ENCODE peak calls at places on chromosomes 6 and 20, in nine cellular contexts. F, X, K, E, I, D, W, V and U are unnamed samples.
A peak's percentile ranks its signal among the peaks of the same experiment; 100 is the strongest.

GRCh38 chr6:144606041-144606440 is 320.9 kb downstream of the UTRN start:
- DNase-seq in F (no peak), X (no peak), K (no peak), E (no peak), I (no peak), D (no peak), W (no peak), V (no peak), U (no peak)

GRCh38 chr20:25538838-25539665 is 46.3 kb downstream of the NINL start:
- DNase-seq in F (peak; percentile 23), X (no peak), K (peak; percentile 42), E (no peak), I (no peak), D (no peak), W (no peak), V (no peak), U (no peak)

GRCh38 chr20:41497186-41497895 is 120.8 kb downstream of the CHD6 start:
- DNase-seq in F (no peak), X (peak; percentile 64), K (no peak), E (no peak), I (no peak), D (no peak), W (no peak), V (peak; percentile 39), U (peak; percentile 52)

GRCh38 chr6:21653902-21654301 is 60.4 kb downstream of the SOX4 start:
- DNase-seq in F (no peak), X (no peak), K (no peak), E (no peak), I (no peak), D (no peak), W (no peak), V (no peak), U (no peak)

GRCh38 chr6:94272327-94272726 is 853.0 kb upstream of the EPHA7 start:
- DNase-seq in F (no peak), X (no peak), K (no peak), E (no peak), I (no peak), D (no peak), W (no peak), V (no peak), U (no peak)

GRCh38 chr6:36610041-36610440 is 15.9 kb downstream of the SRSF3 start:
- DNase-seq in F (no peak), X (no peak), K (no peak), E (no peak), I (no peak), D (no peak), W (peak; percentile 12), V (no peak), U (no peak)

GRCh38 chr20:53852025-53852424 is 218.4 kb downstream of the BCAS1 start:
- DNase-seq in F (no peak), X (no peak), K (no peak), E (no peak), I (no peak), D (no peak), W (no peak), V (no peak), U (no peak)

GRCh38 chr6:82408952-82409421 is 45.4 kb downstream of the TPBG start:
- DNase-seq in F (no peak), X (peak; percentile 58), K (no peak), E (peak; percentile 53), I (no peak), D (no peak), W (no peak), V (peak; percentile 84), U (peak; percentile 53)

GRCh38 chr6:15297895-15298590 is 52.2 kb downstream of the JARID2 start:
- DNase-seq in F (no peak), X (peak; percentile 57), K (no peak), E (no peak), I (no peak), D (no peak), W (no peak), V (no peak), U (no peak)

GRCh38 chr6:15293674-15294073 is 47.8 kb downstream of the JARID2 start:
- DNase-seq in F (no peak), X (no peak), K (no peak), E (no peak), I (no peak), D (no peak), W (no peak), V (no peak), U (no peak)

GRCh38 chr6:15299430-15300131 is 53.7 kb downstream of the JARID2 start:
- DNase-seq in F (no peak), X (no peak), K (peak; percentile 87), E (no peak), I (peak; percentile 80), D (no peak), W (peak; percentile 34), V (peak; percentile 49), U (no peak)

GRCh38 chr6:15296249-15296648 is 50.4 kb downstream of the JARID2 start:
- DNase-seq in F (no peak), X (no peak), K (no peak), E (no peak), I (no peak), D (no peak), W (no peak), V (no peak), U (no peak)

DNA sequence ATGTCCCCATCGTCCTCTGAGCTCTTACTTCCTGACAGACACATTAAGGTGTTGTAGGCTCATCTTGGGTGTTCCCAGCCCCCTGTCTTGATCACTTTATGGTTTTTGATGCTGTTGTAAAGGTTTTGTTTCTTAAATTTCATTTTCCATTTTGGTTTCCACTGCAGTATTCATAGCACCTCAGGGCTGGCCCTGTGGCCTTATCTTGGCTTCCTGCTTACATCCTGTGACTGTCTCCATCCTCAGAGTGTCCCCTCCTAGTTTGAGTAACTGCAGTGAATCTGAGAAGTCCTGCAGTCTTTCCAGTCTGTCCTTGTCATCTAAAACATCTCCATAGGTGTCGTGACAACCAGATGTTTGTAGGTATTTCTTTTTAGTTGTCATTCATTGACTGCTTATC is 50.9 kb downstream of the JARID2 start:
- DNase-seq in F (no peak), X (no peak), K (peak; percentile 69), E (no peak), I (no peak), D (no peak), W (no peak), V (no peak), U (no peak)
- H3K4me3 ChIP-seq in F (no peak overlapping the region), X (no peak overlapping the region), K (no peak overlapping the region), E (no peak overlapping the region), I (no peak overlapping the region), D (no peak overlapping the region), W (no peak overlapping the region), V (no peak overlapping the region), U (no peak overlapping the region)

DNA sequence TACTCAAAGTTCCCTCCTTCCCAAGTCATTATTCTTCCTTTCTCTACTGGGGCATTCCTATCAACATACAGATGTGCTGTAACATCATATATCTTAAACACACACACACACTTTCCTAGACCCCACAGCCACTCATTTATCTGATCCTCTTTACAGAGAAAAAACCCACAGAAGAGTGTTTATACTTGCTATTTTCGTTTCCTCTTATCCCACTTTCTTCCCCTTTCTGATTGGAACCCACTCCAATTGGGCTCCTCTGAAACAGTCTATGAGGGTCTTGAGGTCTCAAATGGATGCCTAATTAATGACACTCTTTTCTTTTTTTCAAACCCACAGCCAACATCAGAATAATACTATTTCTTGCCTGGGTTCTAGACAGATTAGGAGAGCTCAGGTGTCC is 65.7 kb downstream of the CRYBG1 start:
- DNase-seq in F (no peak), X (no peak), K (no peak), E (no peak), I (no peak), D (no peak), W (no peak), V (no peak), U (no peak)
- H3K4me3 ChIP-seq in F (no peak overlapping the region), X (no peak overlapping the region), K (no peak overlapping the region), E (no peak overlapping the region), I (no peak overlapping the region), D (no peak overlapping the region), W (no peak overlapping the region), V (no peak overlapping the region), U (no peak overlapping the region)

GRCh38 chr6:167093406-167093921 is 29.4 kb upstream of the CCR6 start:
- DNase-seq in F (no peak), X (no peak), K (no peak), E (no peak), I (peak; percentile 65), D (no peak), W (no peak), V (no peak), U (no peak)

GRCh38 chr6:167094436-167094819 is 28.5 kb upstream of the CCR6 start:
- DNase-seq in F (no peak), X (no peak), K (no peak), E (no peak), I (no peak), D (no peak), W (no peak), V (no peak), U (no peak)

GRCh38 chr6:167093922-167094432 is 28.9 kb upstream of the CCR6 start:
- DNase-seq in F (no peak), X (no peak), K (peak; percentile 80), E (no peak), I (peak; percentile 88), D (no peak), W (no peak), V (no peak), U (no peak)

GRCh38 chr6:167095888-167096287 is 27.0 kb upstream of the CCR6 start:
- DNase-seq in F (no peak), X (no peak), K (no peak), E (no peak), I (no peak), D (no peak), W (no peak), V (no peak), U (no peak)

DNA sequence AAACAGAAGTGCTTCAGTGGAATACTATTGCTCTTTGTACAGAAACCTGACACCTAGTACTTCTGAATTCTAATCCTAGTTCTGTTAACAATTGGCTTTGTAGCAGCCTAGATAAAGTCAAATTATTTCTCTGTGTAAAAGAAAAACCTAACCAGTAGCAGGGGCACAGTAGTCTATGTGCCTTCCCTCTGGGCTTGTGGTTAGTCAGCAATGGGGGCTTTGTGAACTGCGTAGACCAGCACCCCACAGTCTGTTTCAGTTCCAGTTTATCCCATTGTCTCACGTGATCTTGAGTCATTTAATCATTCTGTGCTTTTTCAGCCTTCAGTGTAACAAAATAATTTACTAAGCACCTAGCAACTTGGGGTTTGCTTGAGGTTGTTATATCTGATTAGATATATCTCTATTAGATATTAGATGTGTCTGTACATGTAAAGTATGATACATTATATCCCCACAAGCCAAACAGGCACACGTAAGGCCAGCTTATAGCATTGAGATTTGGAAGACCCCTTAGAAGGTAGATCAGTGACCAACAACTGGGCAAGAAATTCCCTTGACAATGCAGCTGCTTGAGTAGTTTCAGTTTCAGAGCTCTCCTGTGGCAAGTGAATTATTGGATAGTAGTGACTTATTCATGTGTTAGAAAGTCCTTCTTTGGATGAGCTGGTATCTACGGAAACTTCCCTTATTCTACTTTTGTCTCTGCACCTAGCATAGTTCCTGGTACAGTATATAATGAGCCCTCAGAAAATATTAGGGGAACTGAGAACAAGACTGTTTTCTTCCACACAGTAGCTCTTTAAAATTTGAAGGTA is 27.9 kb upstream of the CCR6 start:
- DNase-seq in F (no peak), X (no peak), K (peak; percentile 89), E (no peak), I (peak; percentile 76), D (no peak), W (no peak), V (no peak), U (no peak)
- H3K4me3 ChIP-seq in F (no peak overlapping the region), X (no peak overlapping the region), K (peak overlapping the region; percentile 61), E (no peak overlapping the region), I (peak overlapping the region; percentile 73), D (no peak overlapping the region), W (no peak overlapping the region), V (no peak overlapping the region), U (no peak overlapping the region)

DNA sequence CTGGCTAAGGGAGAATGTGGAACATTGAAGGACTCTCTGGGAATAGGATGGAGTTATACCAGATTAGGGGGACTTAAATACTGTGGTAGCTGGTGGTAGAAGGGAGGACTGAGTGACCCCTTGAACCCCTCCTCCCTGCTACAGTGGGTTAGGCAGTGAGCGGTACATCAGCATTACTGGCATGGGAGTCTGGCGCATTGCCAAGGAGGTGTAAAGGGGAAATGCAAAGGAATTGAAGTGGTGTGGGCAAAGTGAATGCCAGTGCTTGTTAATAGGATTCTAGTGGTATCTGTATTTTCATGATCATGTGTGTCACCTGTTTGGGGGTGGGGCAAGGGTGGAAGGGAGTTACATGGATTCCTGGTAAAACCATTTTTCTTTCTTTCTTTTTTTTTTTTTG is 60.1 kb downstream of the GFRA4 start:
- DNase-seq in F (no peak), X (no peak), K (no peak), E (no peak), I (no peak), D (no peak), W (peak; percentile 27), V (no peak), U (no peak)
- H3K4me3 ChIP-seq in F (no peak overlapping the region), X (no peak overlapping the region), K (no peak overlapping the region), E (no peak overlapping the region), I (no peak overlapping the region), D (no peak overlapping the region), W (no peak overlapping the region), V (no peak overlapping the region), U (no peak overlapping the region)